ENCODE peak calls at places on chromosomes 3 and 15, in six cellular contexts. Z is tibial nerve; A is tibial artery; R is activated CD8-positive, alpha-beta memory T cell treated with anti-CD3 and anti-CD28 coated beads, Interleukin-2, amount 50 U/mL, for 4 hours; I is adrenal gland; B is Right ventricle myocardium superior. E is an unnamed sample.

GRCh38 chr15:63678383-63678782 is 81.2 kb downstream of the FBXL22 start:
- DNase-seq in R (no peak), B (no peak), I (no peak), Z (no peak), A (no peak), E (no peak)

GRCh38 chr3:156751461-156752025 is 74.6 kb upstream of the LEKR1 start:
- DNase-seq in Z (peak; percentile 42), B (peak; percentile 70), I (no peak), R (no peak), A (peak; percentile 52), E (peak; percentile 96)

GRCh38 chr15:32878849-32879795 is 161.3 kb downstream of the GREM1 start:
- DNase-seq in Z (no peak), I (no peak), B (no peak), A (no peak), R (no peak), E (no peak)

GRCh38 chr3:102225407-102226132 is 209.2 kb upstream of the ZPLD1 start:
- DNase-seq in Z (no peak), R (no peak), B (no peak), I (no peak), A (no peak), E (peak; percentile 60)

GRCh38 chr15:68524753-68525584 is 53.8 kb upstream of the CORO2B start:
- DNase-seq in Z (no peak), A (no peak), B (no peak), R (no peak), I (no peak), E (peak; percentile 77)

GRCh38 chr15:31852933-31853332 is 177.4 kb upstream of the CHRNA7 start:
- DNase-seq in I (no peak), R (no peak), Z (no peak), B (no peak), A (no peak), E (no peak)

GRCh38 chr3:110519066-110519465 is 552.5 kb upstream of the NECTIN3 start:
- DNase-seq in I (no peak), B (no peak), R (no peak), A (no peak), Z (no peak), E (no peak)

GRCh38 chr3:13332158-13332557 is 88.0 kb downstream of the NUP210 start:
- DNase-seq in I (no peak), B (no peak), R (no peak), Z (no peak), A (no peak), E (no peak)

GRCh38 chr15:30827625-30828303 is 76.0 kb upstream of the FAN1 start:
- DNase-seq in I (no peak), B (no peak), Z (no peak), A (no peak), R (no peak), E (no peak)

GRCh38 chr3:189398656-189399055 is 226.9 kb downstream of the TPRG1 start:
- DNase-seq in B (no peak), I (no peak), A (no peak), R (no peak), Z (no peak), E (no peak)

GRCh38 chr3:124784686-124785382 is 54.6 kb downstream of the UMPS start:
- DNase-seq in Z (no peak), A (no peak), R (no peak), I (no peak), B (no peak), E (peak; percentile 21)

GRCh38 chr15:79724312-79724711 is 172.5 kb downstream of the MTHFS start:
- DNase-seq in B (no peak), R (no peak), Z (no peak), A (no peak), I (no peak), E (peak; percentile 71)

GRCh38 chr15:69359724-69360123 is 54.4 kb upstream of the KIF23 start:
- DNase-seq in R (no peak), I (peak; percentile 66), Z (no peak), A (no peak), B (no peak), E (no peak)

GRCh38 chr3:55484191-55484644 is 2.9 kb downstream of the WNT5A start:
- DNase-seq in A (no peak), R (no peak), I (no peak), B (no peak), Z (no peak), E (no peak)

E was measured in AG08395.